ENCODE peak calls at places on chromosomes 6 and 20, in seven cellular contexts. A is psoas muscle; V is heart right ventricle; Z is thoracic aorta; H is AG04450; T is HCT116; X is CD8-positive, alpha-beta memory T cell. S is an unnamed sample.

GRCh38 chr6:136767583-136768307 is 24.5 kb downstream of the MAP3K5 start:
- DNase-seq in A (no peak), X (no peak), H (no peak), Z (no peak), T (no peak), V (no peak), S (no peak)

GRCh38 chr6:17905611-17906592 is 81.5 kb downstream of the KIF13A start:
- DNase-seq in Z (no peak), A (no peak), V (no peak), H (no peak), T (no peak), X (no peak), S (no peak)

GRCh38 chr6:73752943-73753342 is 56.9 kb downstream of the CD109 start:
- DNase-seq in X (no peak), V (no peak), H (peak), T (no peak), Z (no peak), A (no peak), S (no peak)

GRCh38 chr20:25859649-25860530 is 163.2 kb upstream of the ZNF337 start:
- DNase-seq in A (peak), T (no peak), Z (no peak), X (peak), H (no peak), V (peak), S (peak)

GRCh38 chr6:4169028-4169789 is 33.8 kb upstream of the ECI2 start:
- DNase-seq in Z (no peak), V (no peak), A (no peak), H (no peak), T (no peak), X (no peak), S (no peak)

GRCh38 chr6:143878272-143878760 is 14.0 kb downstream of the ZC2HC1B start:
- DNase-seq in A (no peak), X (no peak), Z (no peak), V (no peak), H (no peak), T (no peak), S (no peak)

GRCh38 chr6:129481706-129482105 is 228.3 kb downstream of the ARHGAP18 start:
- DNase-seq in X (no peak), A (no peak), T (no peak), Z (no peak), V (no peak), H (no peak), S (no peak)

GRCh38 chr6:11822346-11822745 is 43.7 kb upstream of the ADTRP start:
- DNase-seq in X (no peak), Z (no peak), V (no peak), A (no peak), T (no peak), H (no peak), S (no peak)

GRCh38 chr6:133768656-133769295 is 120.1 kb upstream of the TCF21 start:
- DNase-seq in X (no peak), T (no peak), V (peak), H (no peak), Z (no peak), A (peak), S (no peak)

GRCh38 chr6:24936641-24937317 is 1.0 kb upstream of the RIPOR2 start:
- DNase-seq in T (no peak), A (no peak), Z (no peak), V (no peak), X (peak), H (no peak), S (no peak)

GRCh38 chr6:142207265-142207877 is 60.3 kb downstream of the VTA1 start:
- DNase-seq in X (peak), V (no peak), A (no peak), Z (no peak), T (peak), H (peak), S (peak)

GRCh38 chr20:14498809-14499208 is 161.4 kb upstream of the FLRT3 start:
- DNase-seq in Z (no peak), V (no peak), H (no peak), X (no peak), A (no peak), T (no peak), S (no peak)

GRCh38 chr20:53623454-53624206 is 30.0 kb upstream of the ZNF217 start:
- DNase-seq in H (no peak), Z (no peak), A (peak), X (no peak), T (no peak), V (peak), S (peak)

GRCh38 chr6:50249493-50249892 is 199.8 kb upstream of the DEFB112 start:
- DNase-seq in T (no peak), A (no peak), X (no peak), V (no peak), H (peak), Z (no peak), S (no peak)

GRCh38 chr20:32019156-32019510 is 8.9 kb downstream of the CCM2L start:
- DNase-seq in X (no peak), A (no peak), V (no peak), T (no peak), Z (no peak), H (no peak), S (no peak)

GRCh38 chr20:38825571-38825900 is 20.0 kb downstream of the PPP1R16B start:
- DNase-seq in V (no peak), T (no peak), Z (no peak), A (no peak), X (no peak), H (no peak), S (no peak)

GRCh38 chr6:143536461-143536865 is 24.9 kb upstream of the FUCA2 start:
- DNase-seq in A (peak), Z (no peak), T (no peak), X (peak), H (no peak), V (peak), S (peak)

GRCh38 chr6:163837681-163838431 is 423.3 kb downstream of the QKI start:
- DNase-seq in V (no peak), A (no peak), T (no peak), X (no peak), H (no peak), Z (no peak), S (no peak)
- H3K4me3 ChIP-seq in V (no peak), A (peak), T (no peak), X (no peak), H (peak), Z (peak), S (no peak)

DNA sequence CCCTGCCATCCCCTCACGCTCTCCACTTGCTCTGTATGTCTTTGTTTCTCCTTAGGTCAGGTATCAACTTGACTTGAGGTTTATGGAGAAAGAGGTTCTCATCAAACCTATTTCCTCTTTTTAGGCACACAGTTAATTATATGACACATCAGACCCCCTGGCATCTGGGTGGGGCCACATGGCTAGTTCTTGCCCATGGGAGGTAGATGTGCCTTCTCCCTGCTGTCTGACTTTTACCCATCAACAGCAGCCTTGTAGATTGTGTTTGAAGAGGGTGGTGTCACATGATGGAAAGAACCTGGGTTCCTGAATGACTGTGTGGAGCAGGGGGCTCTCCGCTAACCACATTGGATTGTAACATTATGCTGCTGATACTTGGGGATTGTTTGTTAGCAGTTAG is 7.2 kb upstream of the UQCC2 start:
- DNase-seq in A (no peak), X (no peak), T (no peak), H (no peak), Z (no peak), V (no peak), S (no peak)
- H3K27ac ChIP-seq in A (peak), X (no peak), T (no peak), H (no peak), Z (no peak), V (no peak), S (peak)

GRCh38 chr20:17747431-17747846 is 47.7 kb downstream of the BANF2 start:
- DNase-seq in X (no peak), A (peak), H (peak), V (no peak), Z (no peak), T (peak), S (no peak)
- H3K4me3 ChIP-seq in X (no peak), A (no peak), H (no peak), V (no peak), Z (no peak), T (peak), S (no peak)

GRCh38 chr6:166707045-166707444 is 80.0 kb upstream of the RPS6KA2 start:
- DNase-seq in A (peak), V (peak), H (no peak), Z (no peak), T (no peak), X (no peak), S (peak)

GRCh38 chr6:166712554-166713228 is 85.6 kb upstream of the RPS6KA2 start:
- DNase-seq in Z (no peak), H (no peak), T (no peak), A (no peak), V (no peak), X (no peak), S (no peak)

GRCh38 chr6:166710084-166710483 is 83.0 kb upstream of the RPS6KA2 start:
- DNase-seq in V (no peak), X (no peak), T (no peak), H (no peak), A (no peak), Z (no peak), S (no peak)

GRCh38 chr6:166705070-166705469 is 78.0 kb upstream of the RPS6KA2 start:
- DNase-seq in Z (no peak), H (no peak), T (no peak), V (no peak), A (no peak), X (no peak), S (no peak)

DNA sequence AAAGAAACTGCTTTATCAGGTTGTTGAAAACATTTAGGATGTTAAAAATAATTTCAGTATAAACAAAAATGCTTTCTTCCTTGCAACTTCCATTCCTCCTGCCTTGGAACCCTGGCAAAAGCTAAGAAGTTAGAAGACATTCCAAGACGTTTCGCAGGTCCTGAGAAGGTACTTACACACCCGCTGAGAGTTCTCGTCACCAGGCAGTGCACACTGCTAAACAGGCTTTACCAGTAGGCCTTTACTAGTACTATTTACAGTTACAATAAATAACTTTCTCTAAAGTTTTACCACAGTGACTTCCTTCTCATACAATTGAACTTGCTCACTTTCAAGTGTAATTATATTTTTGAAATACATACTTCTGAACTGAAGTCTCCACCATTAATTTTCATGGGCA is 81.4 kb upstream of the RPS6KA2 start:
- DNase-seq in A (no peak), T (no peak), X (no peak), V (no peak), H (no peak), Z (no peak), S (no peak)
- H3K27ac ChIP-seq in A (no peak), T (no peak), X (no peak), V (no peak), H (no peak), Z (no peak), S (no peak)

GRCh38 chr6:16747232-16748027 is 13.8 kb downstream of the ATXN1 start:
- DNase-seq in T (no peak), X (no peak), A (no peak), Z (no peak), H (no peak), V (no peak), S (no peak)
- H3K4me3 ChIP-seq in T (no peak), X (no peak), A (no peak), Z (no peak), H (no peak), V (no peak), S (no peak)